ENCODE peak calls at places on chromosomes 6 and 20, in six cellular contexts. S, C, T, G, Q and E are unnamed samples.

GRCh38 chr20:63413963-63414684 is 53.0 kb upstream of the CHRNA4 start:
- DNase-seq in S (no peak), C (no peak), T (no peak), G (no peak), Q (no peak), E (no peak)

GRCh38 chr20:38256021-38256420 is 4.5 kb downstream of the KIAA1755 start:
- DNase-seq in S (peak; percentile 28), C (no peak), T (no peak), G (no peak), Q (peak; percentile 54), E (no peak)

GRCh38 chr20:59785118-59785959 is 148.1 kb downstream of the SYCP2 start:
- DNase-seq in S (peak; percentile 30), C (no peak), T (no peak), G (no peak), Q (no peak), E (no peak)

GRCh38 chr6:53282741-53283140 is 66.0 kb downstream of the ELOVL5 start:
- DNase-seq in S (no peak), C (peak; percentile 22), T (no peak), G (no peak), Q (no peak), E (no peak)

GRCh38 chr20:50710492-50711063 is 19.2 kb upstream of the RIPOR3 start:
- DNase-seq in S (no peak), C (no peak), T (no peak), G (no peak), Q (no peak), E (no peak)

GRCh38 chr20:51985013-51985415 is 182.7 kb upstream of the SALL4 start:
- DNase-seq in S (no peak), C (peak; percentile 9), T (no peak), G (no peak), Q (no peak), E (no peak)

GRCh38 chr6:10855233-10855632 is 16.9 kb upstream of the MAK start:
- DNase-seq in S (no peak), C (no peak), T (no peak), G (no peak), Q (no peak), E (no peak)

GRCh38 chr20:22681591-22682248 is 97.3 kb upstream of the FOXA2 start:
- DNase-seq in S (no peak), C (no peak), T (no peak), G (no peak), Q (no peak), E (no peak)

GRCh38 chr6:30327232-30327746 is 562 bp downstream of the TRIM39 start:
- DNase-seq in S (peak; percentile 90), C (no peak), T (peak; percentile 5), G (no peak), Q (no peak), E (no peak)

GRCh38 chr6:165834613-165835259 is 171.7 kb upstream of the PDE10A start:
- DNase-seq in S (no peak), C (peak; percentile 68), T (no peak), G (peak; percentile 91), Q (no peak), E (no peak)

GRCh38 chr20:57991211-57991841 is 237.1 kb downstream of the ANKRD60 start:
- DNase-seq in S (peak; percentile 86), C (no peak), T (no peak), G (no peak), Q (peak; percentile 76), E (no peak)

GRCh38 chr6:147211349-147211748 is 7.1 kb downstream of the STXBP5 start:
- DNase-seq in S (no peak), C (no peak), T (no peak), G (no peak), Q (no peak), E (no peak)

GRCh38 chr6:147211831-147212230 is 7.6 kb downstream of the STXBP5 start:
- DNase-seq in S (no peak), C (no peak), T (no peak), G (no peak), Q (no peak), E (no peak)

GRCh38 chr6:147207851-147208754 is 3.9 kb downstream of the STXBP5 start:
- DNase-seq in S (no peak), C (no peak), T (no peak), G (no peak), Q (no peak), E (no peak)

GRCh38 chr6:147207351-147207750 is 3.1 kb downstream of the STXBP5 start:
- DNase-seq in S (no peak), C (no peak), T (no peak), G (no peak), Q (no peak), E (no peak)

GRCh38 chr6:147209762-147210449 is 5.7 kb downstream of the STXBP5 start:
- DNase-seq in S (no peak), C (no peak), T (no peak), G (no peak), Q (no peak), E (no peak)
- H3K4me1 ChIP-seq in S (peaks cover 25% of the 10 kb centered on the region), C (no peaks in the 10 kb centered on the region), T (no peaks in the 10 kb centered on the region), G (peaks cover 20% of the 10 kb centered on the region), Q (peaks cover 2% of the 10 kb centered on the region), E (peaks cover 4% of the 10 kb centered on the region)

GRCh38 chr6:133985970-133986369 is 32.9 kb downstream of the TBPL1 start:
- DNase-seq in S (no peak), C (no peak), T (no peak), G (no peak), Q (no peak), E (no peak)
- H3K4me1 ChIP-seq in S (peaks cover under 1% of the 10 kb centered on the region), C (no peaks in the 10 kb centered on the region), T (no peaks in the 10 kb centered on the region), G (peaks cover 4% of the 10 kb centered on the region), Q (no peaks in the 10 kb centered on the region), E (peaks cover 2% of the 10 kb centered on the region)

DNA sequence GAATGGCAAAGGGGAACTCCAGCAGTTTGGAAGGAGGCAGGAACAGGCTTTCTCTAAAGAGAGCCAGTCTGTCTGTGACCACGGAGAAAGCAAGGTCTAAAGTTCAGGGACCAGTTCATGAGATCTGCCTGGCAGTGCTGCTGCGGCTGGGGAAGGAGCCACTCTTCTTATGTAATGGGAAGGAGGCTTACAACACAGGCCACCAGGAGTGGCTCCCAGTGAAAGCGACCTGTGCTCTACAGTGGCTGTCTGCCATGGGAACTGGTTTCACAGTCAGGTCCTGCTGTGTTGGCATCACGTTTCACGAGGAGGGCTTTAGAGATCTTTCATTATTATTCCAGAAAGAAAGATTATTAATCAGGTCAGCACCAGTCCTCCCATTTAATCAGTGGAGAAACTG is 291.9 kb upstream of the PRDM1 start:
- DNase-seq in S (peak; percentile 77), C (peak; percentile 15), T (no peak), G (peak; percentile 78), Q (peak; percentile 68), E (no peak)
- H3K4me1 ChIP-seq in S (peaks cover 39% of the 10 kb centered on the region), C (peaks cover under 1% of the 10 kb centered on the region), T (peaks cover 33% of the 10 kb centered on the region), G (peaks cover 48% of the 10 kb centered on the region), Q (no peaks in the 10 kb centered on the region), E (no peaks in the 10 kb centered on the region)

DNA sequence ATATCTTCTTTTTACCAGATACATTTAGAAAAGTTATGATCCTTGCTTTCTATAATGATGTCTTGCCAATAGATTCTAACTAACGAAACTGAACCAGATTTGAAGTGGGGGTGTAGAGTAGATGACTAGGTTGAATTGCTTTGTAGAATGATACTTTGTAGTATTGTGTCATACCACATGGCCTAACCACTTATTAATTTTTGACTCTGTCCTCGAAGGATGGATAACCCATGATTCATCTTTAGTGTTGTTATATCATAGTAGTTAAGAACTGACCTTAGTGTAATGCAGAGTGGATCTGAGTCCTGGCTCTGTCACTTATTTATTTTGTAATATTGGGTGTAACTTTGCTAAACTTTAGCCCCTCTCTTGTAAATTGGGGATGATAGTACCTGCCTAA is 4.5 kb downstream of the PHF3 start:
- DNase-seq in S (no peak), C (no peak), T (no peak), G (no peak), Q (no peak), E (no peak)
- H3K4me1 ChIP-seq in S (peaks cover 66% of the 10 kb centered on the region), C (no peaks in the 10 kb centered on the region), T (peaks cover 4% of the 10 kb centered on the region), G (peaks cover 69% of the 10 kb centered on the region), Q (no peaks in the 10 kb centered on the region), E (peaks cover 5% of the 10 kb centered on the region)

DNA sequence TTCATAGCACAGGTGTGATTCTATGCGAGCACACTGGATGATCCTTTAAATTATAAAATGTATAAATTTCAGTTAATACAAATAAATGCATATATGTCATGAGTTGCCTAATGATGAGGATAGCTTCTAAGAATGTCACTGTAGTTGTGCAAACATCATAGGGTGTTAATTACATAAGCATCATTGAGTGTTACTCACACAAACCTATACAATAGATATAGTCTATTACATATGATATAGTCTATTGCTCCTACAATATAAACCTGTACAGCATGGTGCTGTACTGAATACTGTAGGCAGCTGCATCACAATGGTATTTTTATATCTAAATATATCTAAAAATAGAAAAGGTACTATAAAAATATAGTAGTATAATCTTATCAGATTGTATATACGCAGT is 159.0 kb downstream of the PTPRK start:
- DNase-seq in S (no peak), C (no peak), T (no peak), G (no peak), Q (no peak), E (no peak)
- H3K4me1 ChIP-seq in S (peaks cover 16% of the 10 kb centered on the region), C (no peaks in the 10 kb centered on the region), T (no peaks in the 10 kb centered on the region), G (no peaks in the 10 kb centered on the region), Q (no peaks in the 10 kb centered on the region), E (peaks cover 3% of the 10 kb centered on the region)

DNA sequence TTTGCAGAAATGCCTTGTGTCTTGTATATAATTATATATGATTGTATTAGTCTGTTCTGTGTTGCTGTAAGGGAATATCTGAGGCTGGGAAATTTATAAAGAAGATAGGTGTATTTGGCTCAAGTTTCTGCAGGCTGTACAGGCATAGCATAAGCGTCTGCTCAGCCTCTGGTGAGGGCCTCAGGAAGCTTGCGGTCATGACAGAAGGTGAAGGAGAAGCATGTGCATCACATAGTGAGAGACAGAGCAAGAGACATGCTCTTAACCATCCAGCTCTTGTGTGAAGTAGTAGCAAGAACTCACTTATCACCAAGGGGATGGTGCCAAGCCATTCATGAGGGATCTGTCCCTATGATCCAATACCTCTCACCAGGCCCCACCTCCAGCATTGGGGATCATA is 6.5 kb downstream of the DCBLD1 start:
- DNase-seq in S (no peak), C (no peak), T (no peak), G (no peak), Q (no peak), E (no peak)
- H3K4me1 ChIP-seq in S (peaks cover 7% of the 10 kb centered on the region), C (peaks cover 5% of the 10 kb centered on the region), T (peaks cover 7% of the 10 kb centered on the region), G (peaks cover 19% of the 10 kb centered on the region), Q (peaks cover 1% of the 10 kb centered on the region), E (no peaks in the 10 kb centered on the region)

DNA sequence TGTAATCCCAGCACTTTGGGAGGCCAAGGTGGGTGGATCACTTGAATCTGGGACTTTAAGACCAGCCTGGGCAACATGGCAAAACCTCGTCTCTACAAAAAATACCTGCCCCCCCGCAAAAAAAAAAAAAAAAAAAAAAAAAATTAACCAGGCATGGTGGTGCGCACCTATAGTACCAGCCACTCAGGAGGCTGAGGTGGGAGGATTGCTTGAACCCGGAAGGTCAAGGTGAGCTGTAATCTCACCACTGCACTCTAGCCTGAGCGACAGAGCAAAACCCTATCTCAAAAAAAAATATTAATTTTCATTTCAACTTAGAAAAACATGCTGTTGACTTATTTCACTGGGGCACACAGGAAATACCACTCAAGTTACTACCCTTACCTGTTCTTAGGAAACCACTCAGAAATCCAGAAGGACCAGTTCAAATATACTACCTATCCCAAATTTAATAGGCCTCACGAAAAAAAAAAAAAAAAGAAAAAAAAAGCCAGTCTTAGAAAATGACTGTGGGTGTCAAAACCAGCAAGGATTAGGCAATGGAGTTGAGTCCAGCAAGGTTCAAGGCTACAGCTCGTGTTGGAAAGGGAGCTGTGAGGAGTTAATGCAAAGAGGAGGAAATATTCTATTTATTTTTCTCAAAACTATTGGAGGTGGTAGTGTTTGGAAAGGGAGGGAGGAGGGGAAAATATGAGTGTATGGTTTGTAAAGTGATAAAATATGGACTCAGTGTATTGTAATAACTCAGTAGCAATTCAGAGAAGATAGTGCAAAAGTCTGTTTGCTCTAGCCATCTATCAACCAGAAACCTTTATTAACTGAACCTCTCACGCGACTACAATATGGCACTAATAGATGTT is 33.9 kb upstream of the PIM1 start:
- DNase-seq in S (no peak), C (no peak), T (no peak), G (no peak), Q (no peak), E (no peak)
- H3K4me1 ChIP-seq in S (peaks cover 31% of the 10 kb centered on the region), C (no peaks in the 10 kb centered on the region), T (peaks cover 17% of the 10 kb centered on the region), G (peaks cover 47% of the 10 kb centered on the region), Q (peaks cover 9% of the 10 kb centered on the region), E (peaks cover 28% of the 10 kb centered on the region)